ENCODE peak calls at places on chromosomes 1 and 21, in six cellular contexts. G, W, M, I, H and O are unnamed samples.

GRCh38 chr1:243268751-243269460 is 13.1 kb downstream of the SDCCAG8 start:
- DNase-seq in I (no peak), G (no peak), M (no peak), W (no peak), H (no peak), O (no peak)

GRCh38 chr1:97489834-97490233 is 431.0 kb downstream of the DPYD start:
- DNase-seq in W (no peak), M (no peak), H (no peak), G (peak; percentile 84), I (no peak), O (no peak)

GRCh38 chr1:183678819-183679218 is 25.7 kb upstream of the APOBEC4 start:
- DNase-seq in W (no peak), I (no peak), H (no peak), M (no peak), G (no peak), O (no peak)

GRCh38 chr1:9729523-9729922 is 78.0 kb downstream of the PIK3CD start:
- DNase-seq in M (no peak), W (no peak), H (no peak), I (no peak), G (no peak), O (no peak)

GRCh38 chr21:38987551-38988210 is 182.0 kb downstream of the ETS2 start:
- DNase-seq in M (no peak), I (peak; percentile 47), W (no peak), H (no peak), G (no peak), O (no peak)

GRCh38 chr1:167601442-167602380 is 28.3 kb upstream of the RCSD1 start:
- DNase-seq in W (no peak), I (peak; percentile 77), M (no peak), G (peak; percentile 33), H (no peak), O (peak; percentile 86)

GRCh38 chr21:26686278-26686677 is 113.2 kb upstream of the CYYR1 start:
- DNase-seq in M (peak; percentile 1), H (no peak), G (peak; percentile 27), W (no peak), I (no peak), O (no peak)

GRCh38 chr1:16178596-16179497 is 23.0 kb upstream of the EPHA2 start:
- DNase-seq in M (no peak), W (no peak), I (no peak), H (no peak), G (no peak), O (peak; percentile 9)

GRCh38 chr1:202165267-202165941 is 5.0 kb upstream of the PTPN7 start:
- DNase-seq in M (no peak), I (no peak), H (no peak), G (no peak), W (no peak), O (no peak)

GRCh38 chr1:22502167-22502566 is 50.5 kb downstream of the ZBTB40 start:
- DNase-seq in M (no peak), G (no peak), I (no peak), W (no peak), H (no peak), O (no peak)

GRCh38 chr1:94737124-94737998 is 82.8 kb upstream of the SLC44A3 start:
- DNase-seq in M (no peak), I (no peak), H (no peak), G (peak; percentile 80), W (no peak), O (no peak)

GRCh38 chr1:230552880-230553279 is 89.4 kb upstream of the COG2 start:
- DNase-seq in M (no peak), W (no peak), G (no peak), H (no peak), I (no peak), O (no peak)

GRCh38 chr1:73839922-73840321 is 358.1 kb downstream of the LRRIQ3 start:
- DNase-seq in M (no peak), I (no peak), G (peak; percentile 15), H (no peak), W (no peak), O (no peak)

GRCh38 chr1:111541721-111542120 is 38.3 kb upstream of the ADORA3 start:
- DNase-seq in H (no peak), W (no peak), I (no peak), M (peak; percentile 16), G (no peak), O (no peak)

GRCh38 chr1:212485895-212486590 is 53.3 kb downstream of the NENF start:
- DNase-seq in H (no peak), G (peak; percentile 89), W (peak; percentile 43), M (peak; percentile 88), I (peak; percentile 94), O (peak; percentile 81)

GRCh38 chr1:66575739-66576138 is 41.8 kb downstream of the SGIP1 start:
- DNase-seq in G (peak; percentile 17), H (no peak), I (no peak), W (peak; percentile 45), M (no peak), O (no peak)

GRCh38 chr1:153339802-153340201 is 8.8 kb downstream of the PGLYRP4 start:
- DNase-seq in G (no peak), M (no peak), H (no peak), I (no peak), W (no peak), O (no peak)

GRCh38 chr1:931380-932177 is 7.9 kb downstream of the SAMD11 start:
- DNase-seq in G (no peak), H (no peak), W (no peak), M (no peak), I (no peak), O (no peak)

GRCh38 chr1:108962681-108963051 is 618 bp downstream of the CLCC1 start:
- DNase-seq in H (no peak), W (no peak), I (peak; percentile 57), M (no peak), G (peak; percentile 20), O (no peak)

GRCh38 chr1:172429324-172430127 is 9.0 kb downstream of the C1orf105 start:
- DNase-seq in W (peak; percentile 60), M (peak; percentile 71), G (peak; percentile 74), H (no peak), I (no peak), O (no peak)

GRCh38 chr1:91891486-91891885 is 5.5 kb upstream of the TGFBR3 start:
- DNase-seq in W (no peak), M (no peak), I (no peak), H (no peak), G (no peak), O (no peak)

GRCh38 chr1:19071674-19072281 is 115.3 kb upstream of the IFFO2 start:
- DNase-seq in M (no peak), I (no peak), G (no peak), H (no peak), W (no peak), O (no peak)

GRCh38 chr21:23886828-23887708 is 1720.2 kb downstream of the MRPL39 start:
- DNase-seq in I (no peak), W (no peak), G (no peak), M (no peak), H (no peak), O (no peak)

GRCh38 chr1:193060938-193061337 is 1.5 kb downstream of the RO60 start:
- DNase-seq in I (no peak), M (no peak), H (no peak), G (peak; percentile 28), W (no peak), O (no peak)

GRCh38 chr1:36948606-36949005 is 85.7 kb downstream of the GRIK3 start:
- DNase-seq in I (no peak), W (no peak), M (no peak), G (no peak), H (no peak), O (no peak)

GRCh38 chr1:18965206-18966173 is 9.0 kb upstream of the IFFO2 start:
- DNase-seq in M (no peak), I (peak; percentile 18), W (peak; percentile 72), H (no peak), G (peak; percentile 68), O (no peak)